ENCODE peak calls at places on chromosomes 1 and 21, in eight cellular contexts. J is omental fat pad; E is posterior cingulate gyrus; W is aorta; Z is CD4-positive, CD25-positive, alpha-beta regulatory T cell; Y is NCI-H1092 treated with DMSO at 0.1 percent for 48 hours; P is progenitor cell of endocrine pancreas; G is NCI-H460. D is an unnamed sample.

GRCh38 chr1:211155040-211155439 is 21.1 kb upstream of the KCNH1 start:
- DNase-seq in G (no peak), W (no peak), E (no peak), P (no peak), Z (no peak), Y (no peak), J (no peak), D (no peak)

GRCh38 chr1:17861685-17862084 is 106.6 kb downstream of the ACTL8 start:
- DNase-seq in P (no peak), G (no peak), E (no peak), Z (no peak), W (no peak), J (no peak), Y (peak), D (no peak)

GRCh38 chr21:30256100-30256499 is 26.6 kb downstream of the KRTAP24-1 start:
- DNase-seq in G (no peak), W (no peak), E (no peak), Y (no peak), P (no peak), J (no peak), Z (no peak), D (no peak)

GRCh38 chr1:223345720-223346119 is 18.3 kb downstream of the SUSD4 start:
- DNase-seq in Y (no peak), P (no peak), G (no peak), W (no peak), Z (no peak), E (no peak), J (no peak), D (no peak)

GRCh38 chr1:1599030-1599916 is 662 bp downstream of the FNDC10 start:
- DNase-seq in W (no peak), Z (peak), E (no peak), G (no peak), J (no peak), P (no peak), Y (no peak), D (no peak)

GRCh38 chr21:28485301-28486022 is 507.2 kb downstream of the LTN1 start:
- DNase-seq in G (no peak), Z (no peak), E (no peak), J (no peak), W (no peak), Y (no peak), P (no peak), D (no peak)

GRCh38 chr1:24704411-24705259 is 40.6 kb upstream of the CLIC4 start:
- DNase-seq in Z (no peak), Y (peak), J (no peak), W (no peak), G (no peak), P (no peak), E (no peak), D (no peak)

GRCh38 chr1:16491056-16491675 is 22.9 kb downstream of the RNU1-1 start:
- DNase-seq in Z (no peak), Y (no peak), E (no peak), W (peak), P (no peak), J (no peak), G (no peak), D (no peak)

GRCh38 chr1:95040032-95040525 is 32.7 kb downstream of the ALG14 start:
- DNase-seq in J (no peak), P (no peak), G (no peak), Y (no peak), W (no peak), Z (no peak), E (no peak), D (no peak)

D was measured in RWPE2.